ENCODE peak calls at places on chromosome 3, in five cellular contexts. One of them, this sample, is unnamed.

GRCh38 chr3:181713300-181713647 is 1.5 kb downstream of the SOX2 start:
- DNase-seq in AG08395: no peak
- DNase-seq in fibroblast of the conjunctiva: no peak
- DNase-seq in glutamatergic neuron: no peak
- DNase-seq in T-helper 9 cell: no peak
- DNase-seq in this sample: no peak

GRCh38 chr3:195388380-195388779 is 54.4 kb downstream of the ACAP2 start:
- DNase-seq in AG08395: no peak
- DNase-seq in fibroblast of the conjunctiva: no peak
- DNase-seq in glutamatergic neuron: no peak
- DNase-seq in T-helper 9 cell: no peak
- DNase-seq in this sample: no peak

GRCh38 chr3:46861293-46861995 is 1.8 kb downstream of the MYL3 start:
- DNase-seq in AG08395: no peak
- DNase-seq in fibroblast of the conjunctiva: no peak
- DNase-seq in glutamatergic neuron: peak
- DNase-seq in T-helper 9 cell: no peak
- DNase-seq in this sample: no peak

GRCh38 chr3:113002676-113003075 is 11.9 kb downstream of the GTPBP8 start:
- DNase-seq in AG08395: no peak
- DNase-seq in fibroblast of the conjunctiva: no peak
- DNase-seq in glutamatergic neuron: no peak
- DNase-seq in T-helper 9 cell: no peak
- DNase-seq in this sample: no peak

GRCh38 chr3:69888040-69888945 is 111.2 kb upstream of the SAMMSON start:
- DNase-seq in AG08395: no peak
- DNase-seq in fibroblast of the conjunctiva: no peak
- DNase-seq in glutamatergic neuron: no peak
- DNase-seq in T-helper 9 cell: no peak
- DNase-seq in this sample: peak

GRCh38 chr3:120193554-120193953 is 91.5 kb downstream of the GPR156 start:
- DNase-seq in AG08395: no peak
- DNase-seq in fibroblast of the conjunctiva: no peak
- DNase-seq in glutamatergic neuron: no peak
- DNase-seq in T-helper 9 cell: no peak
- DNase-seq in this sample: no peak

GRCh38 chr3:137471130-137471529 is 293.0 kb upstream of the SOX14 start:
- DNase-seq in AG08395: no peak
- DNase-seq in fibroblast of the conjunctiva: no peak
- DNase-seq in glutamatergic neuron: no peak
- DNase-seq in T-helper 9 cell: no peak
- DNase-seq in this sample: no peak

GRCh38 chr3:107987036-107987557 is 103.7 kb downstream of the CD47 start:
- DNase-seq in AG08395: peak
- DNase-seq in fibroblast of the conjunctiva: peak
- DNase-seq in glutamatergic neuron: no peak
- DNase-seq in T-helper 9 cell: no peak
- DNase-seq in this sample: no peak

GRCh38 chr3:171839270-171839669 is 3.9 kb upstream of the TMEM212 start:
- DNase-seq in AG08395: no peak
- DNase-seq in fibroblast of the conjunctiva: no peak
- DNase-seq in glutamatergic neuron: no peak
- DNase-seq in T-helper 9 cell: no peak
- DNase-seq in this sample: no peak

GRCh38 chr3:149547954-149548728 is 73.6 kb downstream of the TM4SF4 start:
- DNase-seq in AG08395: peak
- DNase-seq in fibroblast of the conjunctiva: peak
- DNase-seq in glutamatergic neuron: no peak
- DNase-seq in T-helper 9 cell: no peak
- DNase-seq in this sample: no peak

GRCh38 chr3:113495035-113495434 is 19.9 kb downstream of the SPICE1 start:
- DNase-seq in AG08395: peak
- DNase-seq in fibroblast of the conjunctiva: no peak
- DNase-seq in glutamatergic neuron: no peak
- DNase-seq in T-helper 9 cell: peak
- DNase-seq in this sample: peak

GRCh38 chr3:194806991-194807685 is 121.5 kb downstream of the FAM43A start:
- DNase-seq in AG08395: peak
- DNase-seq in fibroblast of the conjunctiva: no peak
- DNase-seq in glutamatergic neuron: no peak
- DNase-seq in T-helper 9 cell: no peak
- DNase-seq in this sample: no peak

GRCh38 chr3:196641278-196642058 is 2.0 kb downstream of the NRROS start:
- DNase-seq in AG08395: no peak
- DNase-seq in fibroblast of the conjunctiva: no peak
- DNase-seq in glutamatergic neuron: no peak
- DNase-seq in T-helper 9 cell: no peak
- DNase-seq in this sample: no peak

This sample was measured in retina.